ENCODE peak calls at places on chromosomes 7 and 10, in nine cellular contexts. One of them, this sample, is unnamed.

GRCh38 chr10:130729876-130730275 is 581.6 kb downstream of the TCERG1L start:
- DNase-seq in activated T-helper 1 cell treated with anti-CD3 and anti-CD28 coated beads, Interleukin-12 subunit alpha, Interleukin-12 subunit beta, Interleukin-2, Interleukin-4 antibody, amounts not matched to agents 30 ng/mL and 10 ng/mL and 1 ng/mL, durations not matched to agents 14 hours and 24 hours and 36 hours: no peak
- DNase-seq in activated naive CD8-positive, alpha-beta T cell treated with anti-CD3 and anti-CD28 coated beads, Interleukin-2, amount 50 U/mL, for 16 hours: no peak
- DNase-seq in cardiac fibroblast: no peak
- DNase-seq in NCI-H1092 treated with DMSO at 0.1 percent for 48 hours: no peak
- DNase-seq in stimulated activated naive CD8-positive, alpha-beta T cell treated with anti-CD3 and anti-CD28 coated beads, Interleukin-15, Interleukin-2, amounts not matched to agents 100 U/mL and 50 U/mL, for 24 hours: no peak
- DNase-seq in kidney epithelial cell: no peak
- DNase-seq in NCI-H1436: no peak
- DNase-seq in activated effector memory CD4-positive, alpha-beta T cell treated with Interleukin-2 at 50 U/mL for 16 hours: no peak
- DNase-seq in this sample: no peak

GRCh38 chr10:120963053-120963533 is 111.9 kb downstream of the WDR11 start:
- DNase-seq in stimulated activated naive CD8-positive, alpha-beta T cell treated with anti-CD3 and anti-CD28 coated beads, Interleukin-15, Interleukin-2, amounts not matched to agents 100 U/mL and 50 U/mL, for 24 hours: no peak
- DNase-seq in kidney epithelial cell: no peak
- DNase-seq in NCI-H1436: peak; percentile 2
- DNase-seq in activated effector memory CD4-positive, alpha-beta T cell treated with Interleukin-2 at 50 U/mL for 16 hours: no peak
- DNase-seq in cardiac fibroblast: no peak
- DNase-seq in NCI-H1092 treated with DMSO at 0.1 percent for 48 hours: no peak
- DNase-seq in activated naive CD8-positive, alpha-beta T cell treated with anti-CD3 and anti-CD28 coated beads, Interleukin-2, amount 50 U/mL, for 16 hours: no peak
- DNase-seq in activated T-helper 1 cell treated with anti-CD3 and anti-CD28 coated beads, Interleukin-12 subunit alpha, Interleukin-12 subunit beta, Interleukin-2, Interleukin-4 antibody, amounts not matched to agents 30 ng/mL and 10 ng/mL and 1 ng/mL, durations not matched to agents 14 hours and 24 hours and 36 hours: no peak
- DNase-seq in this sample: no peak

GRCh38 chr7:66628361-66629221 is at the start of gene KCTD7:
- DNase-seq in activated T-helper 1 cell treated with anti-CD3 and anti-CD28 coated beads, Interleukin-12 subunit alpha, Interleukin-12 subunit beta, Interleukin-2, Interleukin-4 antibody, amounts not matched to agents 30 ng/mL and 10 ng/mL and 1 ng/mL, durations not matched to agents 14 hours and 24 hours and 36 hours: peak; percentile 94
- DNase-seq in activated naive CD8-positive, alpha-beta T cell treated with anti-CD3 and anti-CD28 coated beads, Interleukin-2, amount 50 U/mL, for 16 hours: peak; percentile 81
- DNase-seq in cardiac fibroblast: peak; percentile 99
- DNase-seq in kidney epithelial cell: peak; percentile 84
- DNase-seq in NCI-H1092 treated with DMSO at 0.1 percent for 48 hours: peak; percentile 98
- DNase-seq in activated effector memory CD4-positive, alpha-beta T cell treated with Interleukin-2 at 50 U/mL for 16 hours: peak; percentile 93
- DNase-seq in stimulated activated naive CD8-positive, alpha-beta T cell treated with anti-CD3 and anti-CD28 coated beads, Interleukin-15, Interleukin-2, amounts not matched to agents 100 U/mL and 50 U/mL, for 24 hours: peak; percentile 97
- DNase-seq in NCI-H1436: peak; percentile 95
- DNase-seq in this sample: peak; percentile 94

GRCh38 chr7:155764432-155764798 is 47.8 kb downstream of the SHH start:
- DNase-seq in NCI-H1436: peak; percentile 65
- DNase-seq in kidney epithelial cell: no peak
- DNase-seq in activated naive CD8-positive, alpha-beta T cell treated with anti-CD3 and anti-CD28 coated beads, Interleukin-2, amount 50 U/mL, for 16 hours: no peak
- DNase-seq in NCI-H1092 treated with DMSO at 0.1 percent for 48 hours: no peak
- DNase-seq in cardiac fibroblast: no peak
- DNase-seq in activated T-helper 1 cell treated with anti-CD3 and anti-CD28 coated beads, Interleukin-12 subunit alpha, Interleukin-12 subunit beta, Interleukin-2, Interleukin-4 antibody, amounts not matched to agents 30 ng/mL and 10 ng/mL and 1 ng/mL, durations not matched to agents 14 hours and 24 hours and 36 hours: peak; percentile 53
- DNase-seq in activated effector memory CD4-positive, alpha-beta T cell treated with Interleukin-2 at 50 U/mL for 16 hours: no peak
- DNase-seq in stimulated activated naive CD8-positive, alpha-beta T cell treated with anti-CD3 and anti-CD28 coated beads, Interleukin-15, Interleukin-2, amounts not matched to agents 100 U/mL and 50 U/mL, for 24 hours: peak; percentile 65
- DNase-seq in this sample: peak; percentile 7

GRCh38 chr10:87786421-87786820 is 31.6 kb downstream of the ATAD1 start:
- DNase-seq in kidney epithelial cell: no peak
- DNase-seq in NCI-H1092 treated with DMSO at 0.1 percent for 48 hours: no peak
- DNase-seq in stimulated activated naive CD8-positive, alpha-beta T cell treated with anti-CD3 and anti-CD28 coated beads, Interleukin-15, Interleukin-2, amounts not matched to agents 100 U/mL and 50 U/mL, for 24 hours: no peak
- DNase-seq in activated T-helper 1 cell treated with anti-CD3 and anti-CD28 coated beads, Interleukin-12 subunit alpha, Interleukin-12 subunit beta, Interleukin-2, Interleukin-4 antibody, amounts not matched to agents 30 ng/mL and 10 ng/mL and 1 ng/mL, durations not matched to agents 14 hours and 24 hours and 36 hours: no peak
- DNase-seq in cardiac fibroblast: no peak
- DNase-seq in activated naive CD8-positive, alpha-beta T cell treated with anti-CD3 and anti-CD28 coated beads, Interleukin-2, amount 50 U/mL, for 16 hours: no peak
- DNase-seq in NCI-H1436: no peak
- DNase-seq in activated effector memory CD4-positive, alpha-beta T cell treated with Interleukin-2 at 50 U/mL for 16 hours: no peak
- DNase-seq in this sample: no peak

GRCh38 chr7:149866817-149867447 is 6.8 kb upstream of the ATP6V0E2 start:
- DNase-seq in activated naive CD8-positive, alpha-beta T cell treated with anti-CD3 and anti-CD28 coated beads, Interleukin-2, amount 50 U/mL, for 16 hours: no peak
- DNase-seq in stimulated activated naive CD8-positive, alpha-beta T cell treated with anti-CD3 and anti-CD28 coated beads, Interleukin-15, Interleukin-2, amounts not matched to agents 100 U/mL and 50 U/mL, for 24 hours: no peak
- DNase-seq in cardiac fibroblast: peak; percentile 91
- DNase-seq in NCI-H1436: no peak
- DNase-seq in kidney epithelial cell: no peak
- DNase-seq in NCI-H1092 treated with DMSO at 0.1 percent for 48 hours: no peak
- DNase-seq in activated effector memory CD4-positive, alpha-beta T cell treated with Interleukin-2 at 50 U/mL for 16 hours: no peak
- DNase-seq in activated T-helper 1 cell treated with anti-CD3 and anti-CD28 coated beads, Interleukin-12 subunit alpha, Interleukin-12 subunit beta, Interleukin-2, Interleukin-4 antibody, amounts not matched to agents 30 ng/mL and 10 ng/mL and 1 ng/mL, durations not matched to agents 14 hours and 24 hours and 36 hours: no peak
- DNase-seq in this sample: no peak

GRCh38 chr10:98016781-98017475 is 13.5 kb downstream of the CRTAC1 start:
- DNase-seq in NCI-H1092 treated with DMSO at 0.1 percent for 48 hours: no peak
- DNase-seq in NCI-H1436: no peak
- DNase-seq in cardiac fibroblast: no peak
- DNase-seq in stimulated activated naive CD8-positive, alpha-beta T cell treated with anti-CD3 and anti-CD28 coated beads, Interleukin-15, Interleukin-2, amounts not matched to agents 100 U/mL and 50 U/mL, for 24 hours: no peak
- DNase-seq in activated effector memory CD4-positive, alpha-beta T cell treated with Interleukin-2 at 50 U/mL for 16 hours: no peak
- DNase-seq in kidney epithelial cell: no peak
- DNase-seq in activated T-helper 1 cell treated with anti-CD3 and anti-CD28 coated beads, Interleukin-12 subunit alpha, Interleukin-12 subunit beta, Interleukin-2, Interleukin-4 antibody, amounts not matched to agents 30 ng/mL and 10 ng/mL and 1 ng/mL, durations not matched to agents 14 hours and 24 hours and 36 hours: no peak
- DNase-seq in activated naive CD8-positive, alpha-beta T cell treated with anti-CD3 and anti-CD28 coated beads, Interleukin-2, amount 50 U/mL, for 16 hours: no peak
- DNase-seq in this sample: no peak

GRCh38 chr10:103806376-103807320 is 48.7 kb downstream of the SH3PXD2A start:
- DNase-seq in NCI-H1436: no peak
- DNase-seq in activated T-helper 1 cell treated with anti-CD3 and anti-CD28 coated beads, Interleukin-12 subunit alpha, Interleukin-12 subunit beta, Interleukin-2, Interleukin-4 antibody, amounts not matched to agents 30 ng/mL and 10 ng/mL and 1 ng/mL, durations not matched to agents 14 hours and 24 hours and 36 hours: no peak
- DNase-seq in activated naive CD8-positive, alpha-beta T cell treated with anti-CD3 and anti-CD28 coated beads, Interleukin-2, amount 50 U/mL, for 16 hours: no peak
- DNase-seq in stimulated activated naive CD8-positive, alpha-beta T cell treated with anti-CD3 and anti-CD28 coated beads, Interleukin-15, Interleukin-2, amounts not matched to agents 100 U/mL and 50 U/mL, for 24 hours: no peak
- DNase-seq in kidney epithelial cell: no peak
- DNase-seq in cardiac fibroblast: no peak
- DNase-seq in NCI-H1092 treated with DMSO at 0.1 percent for 48 hours: no peak
- DNase-seq in activated effector memory CD4-positive, alpha-beta T cell treated with Interleukin-2 at 50 U/mL for 16 hours: no peak
- DNase-seq in this sample: no peak

GRCh38 chr10:5534880-5535856 is 10.4 kb downstream of the CALML3 start:
- DNase-seq in activated naive CD8-positive, alpha-beta T cell treated with anti-CD3 and anti-CD28 coated beads, Interleukin-2, amount 50 U/mL, for 16 hours: no peak
- DNase-seq in activated T-helper 1 cell treated with anti-CD3 and anti-CD28 coated beads, Interleukin-12 subunit alpha, Interleukin-12 subunit beta, Interleukin-2, Interleukin-4 antibody, amounts not matched to agents 30 ng/mL and 10 ng/mL and 1 ng/mL, durations not matched to agents 14 hours and 24 hours and 36 hours: no peak
- DNase-seq in kidney epithelial cell: no peak
- DNase-seq in activated effector memory CD4-positive, alpha-beta T cell treated with Interleukin-2 at 50 U/mL for 16 hours: no peak
- DNase-seq in NCI-H1092 treated with DMSO at 0.1 percent for 48 hours: no peak
- DNase-seq in NCI-H1436: no peak
- DNase-seq in cardiac fibroblast: peak; percentile 94
- DNase-seq in stimulated activated naive CD8-positive, alpha-beta T cell treated with anti-CD3 and anti-CD28 coated beads, Interleukin-15, Interleukin-2, amounts not matched to agents 100 U/mL and 50 U/mL, for 24 hours: no peak
- DNase-seq in this sample: no peak

This sample was measured in effector CD4-positive, alpha-beta T cell.